ENCODE peak calls at places on chromosomes 13 and 19, in five cellular contexts. M, V, C, A and B are unnamed samples.

GRCh38 chr13:29525757-29526156 is 69.7 kb downstream of the SLC7A1 start:
- DNase-seq in C (no peak), A (no peak), M (no peak), V (no peak), B (no peak)

GRCh38 chr19:16355293-16356043 is 30.8 kb downstream of the KLF2 start:
- DNase-seq in C (peak; percentile 42), V (no peak), A (no peak), M (no peak), B (no peak)

GRCh38 chr19:55075366-55075998 is at the start of gene EPS8L1:
- DNase-seq in C (no peak), V (peak; percentile 79), M (peak; percentile 64), A (peak; percentile 60), B (no peak)

GRCh38 chr19:3683866-3684816 is 16.1 kb downstream of the PIP5K1C start:
- DNase-seq in V (no peak), A (no peak), M (no peak), C (no peak), B (no peak)

GRCh38 chr19:18848860-18849661 is 17.3 kb downstream of the UPF1 start:
- DNase-seq in A (peak; percentile 16), C (peak; percentile 80), V (no peak), M (no peak), B (no peak)

GRCh38 chr19:18386543-18387251 is 739 bp downstream of the GDF15 start:
- DNase-seq in V (no peak), C (no peak), M (no peak), A (peak; percentile 48), B (no peak)

GRCh38 chr19:33795370-33796163 is 1.1 kb upstream of the KCTD15 start:
- DNase-seq in C (peak; percentile 91), V (peak; percentile 88), A (peak; percentile 82), M (peak; percentile 88), B (no peak)

GRCh38 chr19:9009935-9010651 is at the start of gene MUC16:
- DNase-seq in A (peak; percentile 17), C (no peak), M (no peak), V (no peak), B (no peak)

GRCh38 chr19:27889156-27889555 is 1323.8 kb downstream of the UQCRFS1 start:
- DNase-seq in C (no peak), V (no peak), M (no peak), A (no peak), B (no peak)

GRCh38 chr19:54114340-54114826 is 1.1 kb downstream of the TFPT start:
- DNase-seq in A (no peak), V (no peak), M (no peak), C (peak; percentile 54), B (no peak)

GRCh38 chr13:85095887-85096286 is 703.3 kb downstream of the SLITRK6 start:
- DNase-seq in M (no peak), V (no peak), C (no peak), A (no peak), B (no peak)

GRCh38 chr13:91167706-91168459 is 179.6 kb upstream of the MIR17HG start:
- DNase-seq in V (no peak), C (no peak), M (no peak), A (no peak), B (no peak)

GRCh38 chr13:40987606-40988280 is 31.4 kb downstream of the ELF1 start:
- DNase-seq in M (no peak), V (no peak), C (no peak), A (no peak), B (no peak)

GRCh38 chr19:18785179-18786124 is 5.7 kb downstream of the COMP start:
- DNase-seq in V (peak; percentile 88), A (peak; percentile 98), C (peak; percentile 53), M (peak; percentile 67), B (peak; percentile 36)

GRCh38 chr19:55481148-55482127 is 3.5 kb upstream of the NAT14 start:
- DNase-seq in A (no peak), M (no peak), C (no peak), V (peak; percentile 45), B (no peak)

GRCh38 chr13:84810781-84811180 is 928.5 kb upstream of the SLITRK1 start:
- DNase-seq in C (no peak), V (no peak), A (no peak), M (no peak), B (no peak)

GRCh38 chr13:49625392-49626137 is 2.7 kb upstream of the ARL11 start:
- DNase-seq in A (no peak), C (peak; percentile 43), V (peak; percentile 69), M (no peak), B (no peak)

GRCh38 chr13:30659980-30660379 is 42.3 kb downstream of the USPL1 start:
- DNase-seq in V (no peak), M (no peak), A (no peak), C (no peak), B (no peak)

GRCh38 chr19:53881482-53882390 is at the start of gene PRKCG:
- DNase-seq in A (no peak), M (peak; percentile 68), C (no peak), V (peak; percentile 64), B (peak; percentile 51)

GRCh38 chr19:46718157-46718933 is 1.4 kb upstream of the PRKD2 start:
- DNase-seq in M (no peak), C (no peak), A (peak; percentile 66), V (no peak), B (peak; percentile 50)

GRCh38 chr19:1602091-1602707 is 3.1 kb downstream of the UQCR11 start:
- DNase-seq in C (no peak), A (no peak), V (peak; percentile 30), M (no peak), B (no peak)

GRCh38 chr19:11422163-11423068 is 3.3 kb upstream of the RGL3 start:
- DNase-seq in V (peak; percentile 87), M (peak; percentile 42), C (peak; percentile 79), A (peak; percentile 94), B (peak; percentile 63)

GRCh38 chr13:76812971-76813691 is 73.1 kb downstream of the KCTD12 start:
- DNase-seq in V (no peak), M (no peak), A (no peak), C (peak; percentile 77), B (no peak)

GRCh38 chr19:19606021-19606420 is 12.5 kb downstream of the PBX4 start:
- DNase-seq in C (no peak), M (no peak), A (peak; percentile 87), V (no peak), B (no peak)

GRCh38 chr13:79401259-79402071 is 4.6 kb downstream of the RBM26 start:
- DNase-seq in C (no peak), V (no peak), M (no peak), A (no peak), B (no peak)

GRCh38 chr19:12825259-12826131 is 8.9 kb downstream of the RTBDN start:
- DNase-seq in A (no peak), C (no peak), V (peak; percentile 46), M (peak; percentile 56), B (no peak)

GRCh38 chr19:19418548-19419260 is 13.2 kb downstream of the GATAD2A start:
- DNase-seq in A (no peak), C (no peak), V (no peak), M (no peak), B (no peak)

GRCh38 chr19:32200312-32201038 is 144.9 kb upstream of the ZNF507 start:
- DNase-seq in A (no peak), V (no peak), C (peak; percentile 45), M (no peak), B (no peak)

GRCh38 chr13:112140366-112140765 is 73.4 kb downstream of the SOX1 start:
- DNase-seq in C (no peak), A (no peak), M (no peak), V (no peak), B (no peak)

GRCh38 chr13:109869312-109870237 is 83.2 kb upstream of the IRS2 start:
- DNase-seq in V (peak; percentile 93), M (no peak), A (peak; percentile 28), C (peak; percentile 80), B (no peak)
- TF ChIP-seq CTCF in V (no peak), M (no peak), A (peak; percentile 30), C (no peak), B (no peak)

GRCh38 chr13:36207672-36208071 is 6.7 kb downstream of the SOHLH2 start:
- DNase-seq in A (no peak), M (no peak), V (no peak), C (no peak), B (no peak)
- TF ChIP-seq CTCF in A (no peak), M (no peak), V (no peak), C (peak; percentile 10), B (no peak)

DNA sequence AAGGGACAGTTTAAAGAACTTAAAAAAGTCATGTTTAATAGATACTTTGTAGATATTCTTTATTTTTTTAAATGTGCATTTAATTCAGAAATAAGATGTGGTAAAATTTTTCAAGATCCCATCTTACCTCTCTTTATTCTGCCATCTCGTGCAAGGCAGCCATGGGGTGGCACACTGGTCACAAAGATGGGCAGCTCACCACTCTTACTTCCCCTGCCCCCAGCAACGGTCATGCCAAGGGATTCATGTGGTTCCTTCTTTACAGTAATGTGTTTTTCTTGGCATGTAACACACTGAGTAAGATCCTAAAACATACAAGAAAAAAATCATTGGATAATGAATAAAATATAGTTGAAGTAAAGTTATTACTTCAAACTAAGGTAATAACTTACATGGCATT is 64.2 kb downstream of the LNX2 start:
- DNase-seq in M (no peak), C (peak; percentile 12), V (no peak), A (no peak), B (no peak)
- TF ChIP-seq CTCF in M (no peak), C (peak; percentile 33), V (no peak), A (no peak), B (no peak)

GRCh38 chr13:64470751-64471150 is 2759.4 kb downstream of the PCDH9 start:
- DNase-seq in M (no peak), V (no peak), A (no peak), C (no peak), B (no peak)

DNA sequence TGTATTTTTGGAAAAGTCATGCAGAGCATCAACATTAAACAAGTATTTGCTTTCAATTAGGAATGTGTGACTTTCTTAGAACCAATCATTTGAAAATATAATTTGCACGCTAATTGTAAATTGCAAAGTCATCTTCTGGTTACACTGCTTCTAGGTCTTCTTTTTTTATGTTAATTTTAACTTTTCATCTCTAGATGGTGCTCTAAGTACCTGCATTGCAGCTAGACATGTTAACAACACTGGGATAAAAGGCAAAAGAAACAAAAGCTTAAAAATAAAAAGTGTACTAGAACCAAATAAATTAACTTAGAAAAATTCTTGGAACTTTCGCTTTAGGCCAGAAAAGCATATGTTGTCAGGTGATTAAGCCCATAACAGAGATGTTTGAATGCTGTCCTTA is 2758.2 kb downstream of the PCDH9 start:
- DNase-seq in V (no peak), C (no peak), A (peak; percentile 9), M (no peak), B (no peak)
- TF ChIP-seq CTCF in V (no peak), C (peak; percentile 52), A (peak; percentile 41), M (peak; percentile 60), B (no peak)